ENCODE peak calls at places on chromosomes 3 and 15, in ten cellular contexts. One of them, this sample, is unnamed.

GRCh38 chr3:121970047-121970446 is 52.0 kb downstream of the ILDR1 start:
- DNase-seq in cardiac fibroblast: no peak
- DNase-seq in fibroblast of mammary gland: peak; percentile 16
- DNase-seq in brain microvascular endothelial cell: no peak
- DNase-seq in foreskin fibroblast: peak; percentile 9
- DNase-seq in breast epithelium: no peak
- DNase-seq in AG04450: no peak
- DNase-seq in fibroblast of the aortic adventitia: peak; percentile 1
- DNase-seq in ovary: no peak
- DNase-seq in AG10803: no peak
- DNase-seq in this sample: no peak

GRCh38 chr3:161273589-161274218 is 52.6 kb downstream of the NMD3 start:
- DNase-seq in cardiac fibroblast: peak; percentile 65
- DNase-seq in fibroblast of mammary gland: peak; percentile 62
- DNase-seq in brain microvascular endothelial cell: peak; percentile 27
- DNase-seq in foreskin fibroblast: peak; percentile 75
- DNase-seq in breast epithelium: no peak
- DNase-seq in AG04450: no peak
- DNase-seq in fibroblast of the aortic adventitia: peak; percentile 75
- DNase-seq in ovary: no peak
- DNase-seq in AG10803: peak; percentile 52
- DNase-seq in this sample: no peak

GRCh38 chr3:116111765-116112164 is 333.5 kb downstream of the LSAMP start:
- DNase-seq in cardiac fibroblast: no peak
- DNase-seq in fibroblast of mammary gland: no peak
- DNase-seq in brain microvascular endothelial cell: no peak
- DNase-seq in foreskin fibroblast: peak; percentile 4
- DNase-seq in breast epithelium: no peak
- DNase-seq in AG04450: no peak
- DNase-seq in fibroblast of the aortic adventitia: no peak
- DNase-seq in ovary: no peak
- DNase-seq in AG10803: no peak
- DNase-seq in this sample: no peak

GRCh38 chr3:132659000-132659369 is 624 bp downstream of the ACAD11 start:
- DNase-seq in cardiac fibroblast: no peak
- DNase-seq in fibroblast of mammary gland: no peak
- DNase-seq in brain microvascular endothelial cell: no peak
- DNase-seq in foreskin fibroblast: no peak
- DNase-seq in breast epithelium: no peak
- DNase-seq in AG04450: no peak
- DNase-seq in fibroblast of the aortic adventitia: no peak
- DNase-seq in ovary: peak; percentile 30
- DNase-seq in AG10803: no peak
- DNase-seq in this sample: no peak

GRCh38 chr3:195774917-195775316 is 36.8 kb downstream of the MUC4 start:
- DNase-seq in cardiac fibroblast: peak; percentile 39
- DNase-seq in fibroblast of mammary gland: peak; percentile 51
- DNase-seq in brain microvascular endothelial cell: peak; percentile 37
- DNase-seq in foreskin fibroblast: peak; percentile 58
- DNase-seq in breast epithelium: no peak
- DNase-seq in AG04450: no peak
- DNase-seq in fibroblast of the aortic adventitia: peak; percentile 46
- DNase-seq in ovary: peak; percentile 66
- DNase-seq in AG10803: no peak
- DNase-seq in this sample: no peak

GRCh38 chr3:197541756-197542539 is 13.8 kb downstream of the BDH1 start:
- DNase-seq in cardiac fibroblast: peak; percentile 88
- DNase-seq in fibroblast of mammary gland: peak; percentile 89
- DNase-seq in brain microvascular endothelial cell: peak; percentile 86
- DNase-seq in foreskin fibroblast: peak; percentile 84
- DNase-seq in breast epithelium: no peak
- DNase-seq in AG04450: peak; percentile 58
- DNase-seq in fibroblast of the aortic adventitia: no peak
- DNase-seq in ovary: peak; percentile 53
- DNase-seq in AG10803: peak; percentile 72
- DNase-seq in this sample: no peak

GRCh38 chr3:189249987-189250386 is 78.2 kb downstream of the TPRG1 start:
- DNase-seq in cardiac fibroblast: no peak
- DNase-seq in fibroblast of mammary gland: no peak
- DNase-seq in brain microvascular endothelial cell: no peak
- DNase-seq in foreskin fibroblast: no peak
- DNase-seq in breast epithelium: no peak
- DNase-seq in AG04450: no peak
- DNase-seq in fibroblast of the aortic adventitia: no peak
- DNase-seq in ovary: no peak
- DNase-seq in AG10803: no peak
- DNase-seq in this sample: no peak

GRCh38 chr3:149657796-149658443 is at the start of gene WWTR1:
- DNase-seq in cardiac fibroblast: peak; percentile 97
- DNase-seq in fibroblast of mammary gland: peak; percentile 94
- DNase-seq in brain microvascular endothelial cell: peak; percentile 93
- DNase-seq in foreskin fibroblast: peak; percentile 98
- DNase-seq in breast epithelium: peak; percentile 97
- DNase-seq in AG04450: peak; percentile 92
- DNase-seq in fibroblast of the aortic adventitia: peak; percentile 94
- DNase-seq in ovary: peak; percentile 96
- DNase-seq in AG10803: peak; percentile 93
- DNase-seq in this sample: peak; percentile 93

GRCh38 chr3:182212479-182213076 is 500.9 kb downstream of the SOX2 start:
- DNase-seq in cardiac fibroblast: peak; percentile 6
- DNase-seq in fibroblast of mammary gland: peak; percentile 97
- DNase-seq in brain microvascular endothelial cell: peak; percentile 1
- DNase-seq in foreskin fibroblast: peak; percentile 49
- DNase-seq in breast epithelium: peak; percentile 19
- DNase-seq in AG04450: no peak
- DNase-seq in fibroblast of the aortic adventitia: peak; percentile 3
- DNase-seq in ovary: no peak
- DNase-seq in AG10803: peak; percentile 6
- DNase-seq in this sample: peak; percentile 74

GRCh38 chr3:157589168-157589567 is 86.0 kb upstream of the VEPH1 start:
- DNase-seq in cardiac fibroblast: peak; percentile 25
- DNase-seq in fibroblast of mammary gland: peak; percentile 26
- DNase-seq in brain microvascular endothelial cell: no peak
- DNase-seq in foreskin fibroblast: peak; percentile 40
- DNase-seq in breast epithelium: no peak
- DNase-seq in AG04450: no peak
- DNase-seq in fibroblast of the aortic adventitia: peak; percentile 39
- DNase-seq in ovary: no peak
- DNase-seq in AG10803: peak; percentile 13
- DNase-seq in this sample: no peak

GRCh38 chr3:99920530-99921376 is 103.1 kb downstream of the CMSS1 start:
- DNase-seq in cardiac fibroblast: peak; percentile 73
- DNase-seq in fibroblast of mammary gland: peak; percentile 77
- DNase-seq in brain microvascular endothelial cell: no peak
- DNase-seq in foreskin fibroblast: peak; percentile 76
- DNase-seq in breast epithelium: no peak
- DNase-seq in AG04450: no peak
- DNase-seq in fibroblast of the aortic adventitia: peak; percentile 73
- DNase-seq in ovary: peak; percentile 69
- DNase-seq in AG10803: peak; percentile 72
- DNase-seq in this sample: peak; percentile 71

GRCh38 chr15:35626984-35627383 is 81.0 kb upstream of the DPH6 start:
- DNase-seq in cardiac fibroblast: no peak
- DNase-seq in fibroblast of mammary gland: no peak
- DNase-seq in brain microvascular endothelial cell: no peak
- DNase-seq in foreskin fibroblast: no peak
- DNase-seq in breast epithelium: no peak
- DNase-seq in AG04450: no peak
- DNase-seq in fibroblast of the aortic adventitia: no peak
- DNase-seq in ovary: no peak
- DNase-seq in AG10803: no peak
- DNase-seq in this sample: no peak

GRCh38 chr3:13053915-13054704 is 19.1 kb downstream of the IQSEC1 start:
- DNase-seq in cardiac fibroblast: no peak
- DNase-seq in fibroblast of mammary gland: no peak
- DNase-seq in brain microvascular endothelial cell: no peak
- DNase-seq in foreskin fibroblast: no peak
- DNase-seq in breast epithelium: no peak
- DNase-seq in AG04450: no peak
- DNase-seq in fibroblast of the aortic adventitia: no peak
- DNase-seq in ovary: no peak
- DNase-seq in AG10803: no peak
- DNase-seq in this sample: no peak

GRCh38 chr15:40859206-40859851 is 14.7 kb downstream of the RHOV start:
- DNase-seq in cardiac fibroblast: peak; percentile 85
- DNase-seq in fibroblast of mammary gland: peak; percentile 72
- DNase-seq in brain microvascular endothelial cell: peak; percentile 74
- DNase-seq in foreskin fibroblast: peak; percentile 81
- DNase-seq in breast epithelium: peak; percentile 79
- DNase-seq in AG04450: peak; percentile 27
- DNase-seq in fibroblast of the aortic adventitia: peak; percentile 70
- DNase-seq in ovary: peak; percentile 65
- DNase-seq in AG10803: peak; percentile 60
- DNase-seq in this sample: no peak
- TF ChIP-seq CTCF in cardiac fibroblast: peak; percentile 93
- TF ChIP-seq CTCF in fibroblast of mammary gland: peak; percentile 87
- TF ChIP-seq CTCF in brain microvascular endothelial cell: peak; percentile 93
- TF ChIP-seq CTCF in foreskin fibroblast: peak; percentile 84
- TF ChIP-seq CTCF in breast epithelium: peak; percentile 82
- TF ChIP-seq CTCF in AG04450: peak; percentile 75
- TF ChIP-seq CTCF in fibroblast of the aortic adventitia: peak; percentile 87
- TF ChIP-seq CTCF in ovary: no peak
- TF ChIP-seq CTCF in AG10803: peak; percentile 81
- TF ChIP-seq CTCF in this sample: peak; percentile 75

DNA sequence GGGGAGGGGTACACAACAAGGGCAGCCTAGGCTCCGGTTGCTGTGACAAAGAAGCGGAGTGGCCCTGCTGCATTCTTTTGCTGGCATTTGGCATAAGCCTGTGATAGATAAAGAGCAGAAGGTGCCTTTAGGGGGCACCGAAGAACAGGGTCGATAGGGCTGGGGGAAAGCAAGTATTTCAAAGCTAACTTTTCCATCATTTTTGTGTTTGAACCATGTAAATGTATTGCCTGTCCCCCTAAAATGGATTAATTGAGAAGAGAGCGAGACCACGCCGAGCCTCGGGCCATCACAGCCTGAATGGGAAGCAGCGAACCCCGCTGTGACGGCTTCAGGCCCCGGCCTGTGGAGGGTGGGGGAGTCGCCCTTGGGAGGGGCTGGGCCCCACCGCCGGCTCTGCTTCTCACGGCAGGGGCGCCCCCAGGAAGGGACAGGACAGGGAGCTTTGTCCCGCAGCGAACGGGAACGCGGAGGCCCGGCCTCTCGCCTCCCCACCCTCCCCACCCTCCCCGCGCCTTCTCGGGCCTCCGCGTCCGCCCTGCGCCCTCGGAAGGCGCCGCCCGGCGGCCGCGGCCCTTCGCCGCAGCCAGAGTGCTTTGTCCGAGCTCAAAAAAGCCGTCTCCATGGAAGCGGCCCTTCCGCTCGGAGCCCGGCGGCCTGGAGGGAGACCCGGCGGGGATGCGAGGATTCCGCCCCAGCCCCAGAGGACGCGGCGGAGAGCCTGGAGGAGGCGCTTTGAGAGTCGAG is 32.4 kb upstream of the ALDH1L1 start:
- DNase-seq in cardiac fibroblast: peak; percentile 70
- DNase-seq in fibroblast of mammary gland: peak; percentile 51
- DNase-seq in brain microvascular endothelial cell: no peak
- DNase-seq in foreskin fibroblast: peak; percentile 87
- DNase-seq in breast epithelium: peak; percentile 39
- DNase-seq in AG04450: no peak
- DNase-seq in fibroblast of the aortic adventitia: peak; percentile 31
- DNase-seq in ovary: peak; percentile 67
- DNase-seq in AG10803: peak; percentile 46
- DNase-seq in this sample: peak; percentile 45
- TF ChIP-seq CTCF in cardiac fibroblast: peak; percentile 6
- TF ChIP-seq CTCF in fibroblast of mammary gland: no peak
- TF ChIP-seq CTCF in brain microvascular endothelial cell: peak; percentile 40
- TF ChIP-seq CTCF in foreskin fibroblast: peak; percentile 40
- TF ChIP-seq CTCF in breast epithelium: peak; percentile 20
- TF ChIP-seq CTCF in AG04450: peak; percentile 33
- TF ChIP-seq CTCF in fibroblast of the aortic adventitia: peak; percentile 24
- TF ChIP-seq CTCF in ovary: no peak
- TF ChIP-seq CTCF in AG10803: no peak
- TF ChIP-seq CTCF in this sample: no peak

DNA sequence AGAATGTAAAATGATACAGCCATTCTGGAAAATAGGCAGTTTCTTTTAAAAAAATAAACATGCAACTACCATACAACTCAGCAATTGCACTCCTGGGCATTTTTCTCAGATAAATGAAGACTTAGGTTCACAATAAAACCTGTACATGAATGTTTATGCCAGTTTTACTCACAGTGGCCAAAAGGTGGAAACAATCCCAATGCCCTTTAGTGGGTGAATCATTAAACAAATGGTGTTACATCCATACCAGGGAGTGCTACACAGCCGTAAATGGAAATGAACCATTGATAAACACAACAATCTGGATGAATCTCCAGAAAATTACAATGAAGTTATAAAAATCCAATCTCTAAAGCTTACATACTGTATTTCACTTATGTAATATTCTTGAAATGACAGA is 140.3 kb downstream of the ADAMTSL3 start:
- DNase-seq in cardiac fibroblast: no peak
- DNase-seq in fibroblast of mammary gland: no peak
- DNase-seq in brain microvascular endothelial cell: no peak
- DNase-seq in foreskin fibroblast: no peak
- DNase-seq in breast epithelium: no peak
- DNase-seq in AG04450: no peak
- DNase-seq in fibroblast of the aortic adventitia: no peak
- DNase-seq in ovary: no peak
- DNase-seq in AG10803: no peak
- DNase-seq in this sample: no peak
- TF ChIP-seq CTCF in cardiac fibroblast: no peak
- TF ChIP-seq CTCF in fibroblast of mammary gland: no peak
- TF ChIP-seq CTCF in brain microvascular endothelial cell: no peak
- TF ChIP-seq CTCF in foreskin fibroblast: no peak
- TF ChIP-seq CTCF in breast epithelium: no peak
- TF ChIP-seq CTCF in AG04450: no peak
- TF ChIP-seq CTCF in fibroblast of the aortic adventitia: no peak
- TF ChIP-seq CTCF in ovary: no peak
- TF ChIP-seq CTCF in AG10803: no peak
- TF ChIP-seq CTCF in this sample: no peak

DNA sequence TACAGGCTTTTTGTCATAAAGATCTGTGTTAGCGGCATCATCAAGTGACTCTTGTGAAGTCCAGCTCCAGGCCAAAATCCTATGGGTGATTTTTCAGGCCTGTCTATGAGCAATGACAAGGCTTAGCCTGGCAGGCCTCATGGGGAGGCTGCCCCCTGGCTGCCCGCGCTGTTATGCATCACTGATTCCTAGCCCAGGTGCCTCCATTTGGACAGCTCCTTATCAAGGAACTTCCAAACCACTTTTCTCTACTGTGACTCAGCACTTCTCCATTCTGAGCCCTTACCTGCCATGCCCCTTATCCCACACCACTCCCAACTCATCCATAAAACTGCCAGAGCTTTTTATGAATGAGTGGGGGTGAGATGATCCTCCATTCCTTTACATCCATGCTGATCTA is 91.5 kb upstream of the C3orf80 start:
- DNase-seq in cardiac fibroblast: no peak
- DNase-seq in fibroblast of mammary gland: no peak
- DNase-seq in brain microvascular endothelial cell: no peak
- DNase-seq in foreskin fibroblast: no peak
- DNase-seq in breast epithelium: no peak
- DNase-seq in AG04450: no peak
- DNase-seq in fibroblast of the aortic adventitia: no peak
- DNase-seq in ovary: no peak
- DNase-seq in AG10803: no peak
- DNase-seq in this sample: peak; percentile 51
- TF ChIP-seq CTCF in cardiac fibroblast: peak; percentile 27
- TF ChIP-seq CTCF in fibroblast of mammary gland: no peak
- TF ChIP-seq CTCF in brain microvascular endothelial cell: peak; percentile 65
- TF ChIP-seq CTCF in foreskin fibroblast: no peak
- TF ChIP-seq CTCF in breast epithelium: no peak
- TF ChIP-seq CTCF in AG04450: peak; percentile 8
- TF ChIP-seq CTCF in fibroblast of the aortic adventitia: peak; percentile 26
- TF ChIP-seq CTCF in ovary: no peak
- TF ChIP-seq CTCF in AG10803: no peak
- TF ChIP-seq CTCF in this sample: no peak

This sample was measured in upper lobe of left lung.